ENCODE peak calls at places on chromosomes 2 and 18, in seven cellular contexts. One of them, this sample, is unnamed.

GRCh38 chr2:1588994-1589611 is 155.2 kb downstream of the PXDN start:
- DNase-seq in memory B cell: no peak
- DNase-seq in stimulated activated CD4-positive, alpha-beta T cell treated with anti-CD3 and anti-CD28 coated beads, Interleukin-15, amount 100 ng/mL, for 1 hour: no peak
- DNase-seq in M059J: peak
- DNase-seq in foreskin fibroblast: no peak
- DNase-seq in non-pigmented ciliary epithelial cell: no peak
- DNase-seq in effector CD4-positive, alpha-beta T cell: no peak
- DNase-seq in this sample: no peak

GRCh38 chr18:79366177-79367094 is 29.3 kb upstream of the NFATC1 start:
- DNase-seq in memory B cell: no peak
- DNase-seq in stimulated activated CD4-positive, alpha-beta T cell treated with anti-CD3 and anti-CD28 coated beads, Interleukin-15, amount 100 ng/mL, for 1 hour: no peak
- DNase-seq in M059J: peak
- DNase-seq in foreskin fibroblast: peak
- DNase-seq in non-pigmented ciliary epithelial cell: peak
- DNase-seq in effector CD4-positive, alpha-beta T cell: no peak
- DNase-seq in this sample: no peak

GRCh38 chr2:28567076-28567471 is 71.2 kb downstream of the PLB1 start:
- DNase-seq in memory B cell: no peak
- DNase-seq in stimulated activated CD4-positive, alpha-beta T cell treated with anti-CD3 and anti-CD28 coated beads, Interleukin-15, amount 100 ng/mL, for 1 hour: no peak
- DNase-seq in M059J: no peak
- DNase-seq in foreskin fibroblast: peak
- DNase-seq in non-pigmented ciliary epithelial cell: no peak
- DNase-seq in effector CD4-positive, alpha-beta T cell: no peak
- DNase-seq in this sample: no peak

GRCh38 chr18:10381516-10381915 is 72.9 kb upstream of the APCDD1 start:
- DNase-seq in memory B cell: no peak
- DNase-seq in stimulated activated CD4-positive, alpha-beta T cell treated with anti-CD3 and anti-CD28 coated beads, Interleukin-15, amount 100 ng/mL, for 1 hour: no peak
- DNase-seq in M059J: peak
- DNase-seq in foreskin fibroblast: no peak
- DNase-seq in non-pigmented ciliary epithelial cell: no peak
- DNase-seq in effector CD4-positive, alpha-beta T cell: no peak
- DNase-seq in this sample: no peak

GRCh38 chr2:120889936-120890335 is 154.3 kb downstream of the GLI2 start:
- DNase-seq in memory B cell: no peak
- DNase-seq in stimulated activated CD4-positive, alpha-beta T cell treated with anti-CD3 and anti-CD28 coated beads, Interleukin-15, amount 100 ng/mL, for 1 hour: no peak
- DNase-seq in M059J: no peak
- DNase-seq in foreskin fibroblast: no peak
- DNase-seq in non-pigmented ciliary epithelial cell: no peak
- DNase-seq in effector CD4-positive, alpha-beta T cell: no peak
- DNase-seq in this sample: no peak

GRCh38 chr2:43178602-43179542 is 47.5 kb downstream of the ZFP36L2 start:
- DNase-seq in memory B cell: no peak
- DNase-seq in stimulated activated CD4-positive, alpha-beta T cell treated with anti-CD3 and anti-CD28 coated beads, Interleukin-15, amount 100 ng/mL, for 1 hour: no peak
- DNase-seq in M059J: peak
- DNase-seq in foreskin fibroblast: peak
- DNase-seq in non-pigmented ciliary epithelial cell: peak
- DNase-seq in effector CD4-positive, alpha-beta T cell: no peak
- DNase-seq in this sample: peak

GRCh38 chr2:167509585-167509984 is 621.3 kb downstream of the XIRP2 start:
- DNase-seq in memory B cell: no peak
- DNase-seq in stimulated activated CD4-positive, alpha-beta T cell treated with anti-CD3 and anti-CD28 coated beads, Interleukin-15, amount 100 ng/mL, for 1 hour: no peak
- DNase-seq in M059J: peak
- DNase-seq in foreskin fibroblast: peak
- DNase-seq in non-pigmented ciliary epithelial cell: peak
- DNase-seq in effector CD4-positive, alpha-beta T cell: no peak
- DNase-seq in this sample: peak

GRCh38 chr2:227188292-227188691 is 23.9 kb downstream of the COL4A3 start:
- DNase-seq in memory B cell: no peak
- DNase-seq in stimulated activated CD4-positive, alpha-beta T cell treated with anti-CD3 and anti-CD28 coated beads, Interleukin-15, amount 100 ng/mL, for 1 hour: no peak
- DNase-seq in M059J: peak
- DNase-seq in foreskin fibroblast: peak
- DNase-seq in non-pigmented ciliary epithelial cell: peak
- DNase-seq in effector CD4-positive, alpha-beta T cell: no peak
- DNase-seq in this sample: peak

GRCh38 chr2:156443089-156443488 is 6.9 kb downstream of the GPD2 start:
- DNase-seq in memory B cell: no peak
- DNase-seq in stimulated activated CD4-positive, alpha-beta T cell treated with anti-CD3 and anti-CD28 coated beads, Interleukin-15, amount 100 ng/mL, for 1 hour: no peak
- DNase-seq in M059J: no peak
- DNase-seq in foreskin fibroblast: no peak
- DNase-seq in non-pigmented ciliary epithelial cell: no peak
- DNase-seq in effector CD4-positive, alpha-beta T cell: no peak
- DNase-seq in this sample: no peak

GRCh38 chr18:79507546-79508480 is 112.1 kb downstream of the NFATC1 start:
- DNase-seq in memory B cell: no peak
- DNase-seq in stimulated activated CD4-positive, alpha-beta T cell treated with anti-CD3 and anti-CD28 coated beads, Interleukin-15, amount 100 ng/mL, for 1 hour: no peak
- DNase-seq in M059J: peak
- DNase-seq in foreskin fibroblast: peak
- DNase-seq in non-pigmented ciliary epithelial cell: no peak
- DNase-seq in effector CD4-positive, alpha-beta T cell: no peak
- DNase-seq in this sample: peak

GRCh38 chr2:207502199-207502598 is 27.6 kb upstream of the CREB1 start:
- DNase-seq in memory B cell: no peak
- DNase-seq in stimulated activated CD4-positive, alpha-beta T cell treated with anti-CD3 and anti-CD28 coated beads, Interleukin-15, amount 100 ng/mL, for 1 hour: no peak
- DNase-seq in M059J: no peak
- DNase-seq in foreskin fibroblast: no peak
- DNase-seq in non-pigmented ciliary epithelial cell: no peak
- DNase-seq in effector CD4-positive, alpha-beta T cell: no peak
- DNase-seq in this sample: no peak

GRCh38 chr2:100376836-100377235 is 40.6 kb downstream of the CHST10 start:
- DNase-seq in memory B cell: no peak
- DNase-seq in stimulated activated CD4-positive, alpha-beta T cell treated with anti-CD3 and anti-CD28 coated beads, Interleukin-15, amount 100 ng/mL, for 1 hour: no peak
- DNase-seq in M059J: no peak
- DNase-seq in foreskin fibroblast: no peak
- DNase-seq in non-pigmented ciliary epithelial cell: no peak
- DNase-seq in effector CD4-positive, alpha-beta T cell: no peak
- DNase-seq in this sample: no peak

GRCh38 chr18:41985914-41986313 is 30.9 kb downstream of the PIK3C3 start:
- DNase-seq in memory B cell: no peak
- DNase-seq in stimulated activated CD4-positive, alpha-beta T cell treated with anti-CD3 and anti-CD28 coated beads, Interleukin-15, amount 100 ng/mL, for 1 hour: no peak
- DNase-seq in M059J: no peak
- DNase-seq in foreskin fibroblast: no peak
- DNase-seq in non-pigmented ciliary epithelial cell: no peak
- DNase-seq in effector CD4-positive, alpha-beta T cell: no peak
- DNase-seq in this sample: no peak

GRCh38 chr18:78974115-78974740 is 5.4 kb upstream of the SALL3 start:
- DNase-seq in memory B cell: no peak
- DNase-seq in stimulated activated CD4-positive, alpha-beta T cell treated with anti-CD3 and anti-CD28 coated beads, Interleukin-15, amount 100 ng/mL, for 1 hour: no peak
- DNase-seq in M059J: no peak
- DNase-seq in foreskin fibroblast: no peak
- DNase-seq in non-pigmented ciliary epithelial cell: no peak
- DNase-seq in effector CD4-positive, alpha-beta T cell: no peak
- DNase-seq in this sample: no peak

GRCh38 chr2:18860179-18860578 is 270.8 kb upstream of the NT5C1B start:
- DNase-seq in memory B cell: no peak
- DNase-seq in stimulated activated CD4-positive, alpha-beta T cell treated with anti-CD3 and anti-CD28 coated beads, Interleukin-15, amount 100 ng/mL, for 1 hour: no peak
- DNase-seq in M059J: no peak
- DNase-seq in foreskin fibroblast: no peak
- DNase-seq in non-pigmented ciliary epithelial cell: no peak
- DNase-seq in effector CD4-positive, alpha-beta T cell: no peak
- DNase-seq in this sample: no peak

GRCh38 chr2:200399636-200400035 is 93.1 kb downstream of the SPATS2L start:
- DNase-seq in memory B cell: no peak
- DNase-seq in stimulated activated CD4-positive, alpha-beta T cell treated with anti-CD3 and anti-CD28 coated beads, Interleukin-15, amount 100 ng/mL, for 1 hour: no peak
- DNase-seq in M059J: no peak
- DNase-seq in foreskin fibroblast: no peak
- DNase-seq in non-pigmented ciliary epithelial cell: no peak
- DNase-seq in effector CD4-positive, alpha-beta T cell: no peak
- DNase-seq in this sample: no peak

GRCh38 chr2:9424447-9425164 is 1.2 kb downstream of the CPSF3 start:
- DNase-seq in memory B cell: no peak
- DNase-seq in stimulated activated CD4-positive, alpha-beta T cell treated with anti-CD3 and anti-CD28 coated beads, Interleukin-15, amount 100 ng/mL, for 1 hour: no peak
- DNase-seq in M059J: no peak
- DNase-seq in foreskin fibroblast: no peak
- DNase-seq in non-pigmented ciliary epithelial cell: no peak
- DNase-seq in effector CD4-positive, alpha-beta T cell: no peak
- DNase-seq in this sample: no peak

GRCh38 chr2:214322662-214323061 is 88.2 kb upstream of the VWC2L start:
- DNase-seq in memory B cell: no peak
- DNase-seq in stimulated activated CD4-positive, alpha-beta T cell treated with anti-CD3 and anti-CD28 coated beads, Interleukin-15, amount 100 ng/mL, for 1 hour: no peak
- DNase-seq in M059J: peak
- DNase-seq in foreskin fibroblast: peak
- DNase-seq in non-pigmented ciliary epithelial cell: no peak
- DNase-seq in effector CD4-positive, alpha-beta T cell: no peak
- DNase-seq in this sample: no peak

GRCh38 chr18:35549515-35549914 is 32.0 kb upstream of the GALNT1 start:
- DNase-seq in memory B cell: no peak
- DNase-seq in stimulated activated CD4-positive, alpha-beta T cell treated with anti-CD3 and anti-CD28 coated beads, Interleukin-15, amount 100 ng/mL, for 1 hour: no peak
- DNase-seq in M059J: no peak
- DNase-seq in foreskin fibroblast: no peak
- DNase-seq in non-pigmented ciliary epithelial cell: no peak
- DNase-seq in effector CD4-positive, alpha-beta T cell: no peak
- DNase-seq in this sample: no peak

GRCh38 chr2:15560404-15560987 is 638 bp downstream of the NBAS start:
- DNase-seq in memory B cell: no peak
- DNase-seq in stimulated activated CD4-positive, alpha-beta T cell treated with anti-CD3 and anti-CD28 coated beads, Interleukin-15, amount 100 ng/mL, for 1 hour: no peak
- DNase-seq in M059J: peak
- DNase-seq in foreskin fibroblast: peak
- DNase-seq in non-pigmented ciliary epithelial cell: no peak
- DNase-seq in effector CD4-positive, alpha-beta T cell: no peak
- DNase-seq in this sample: peak